ENCODE peak calls at places on chromosome X, in four cellular contexts. K is T47D, A is H1, Q is GM12878. C is an unnamed sample.

GRCh38 chrX:103800318-103800717 is 23.7 kb downstream of the PLP1 start:
- DNase-seq in K (no peak), A (no peak), Q (no peak), C (no peak)

GRCh38 chrX:8870411-8870810 is 69.2 kb upstream of the FAM9A start:
- DNase-seq in K (no peak), A (no peak), Q (no peak), C (no peak)

GRCh38 chrX:3803713-3804112 is 90.3 kb upstream of the PRKX start:
- DNase-seq in K (no peak), A (no peak), Q (no peak), C (no peak)

GRCh38 chrX:63506320-63506719 is 155.2 kb upstream of the SPIN4 start:
- DNase-seq in K (peak; percentile 81), A (no peak), Q (no peak), C (peak; percentile 15)

GRCh38 chrX:69177511-69178162 is 12.4 kb upstream of the PJA1 start:
- DNase-seq in K (no peak), A (no peak), Q (no peak), C (no peak)

GRCh38 chrX:129522184-129523059 is 868 bp downstream of the SMARCA1 start:
- DNase-seq in K (peak; percentile 72), A (no peak), Q (no peak), C (peak; percentile 64)

GRCh38 chrX:130179579-130180215 is 7.9 kb downstream of the RAB33A start:
- DNase-seq in K (no peak), A (no peak), Q (no peak), C (no peak)

GRCh38 chrX:107673933-107674479 is 45.7 kb downstream of the PRPS1 start:
- DNase-seq in K (no peak), A (no peak), Q (peak; percentile 79), C (no peak)

GRCh38 chrX:71928856-71929255 is 18.2 kb downstream of the NHSL2 start:
- DNase-seq in K (no peak), A (no peak), Q (no peak), C (no peak)

GRCh38 chrX:11438767-11439166 is 145.6 kb downstream of the AMELX start:
- DNase-seq in K (no peak), A (no peak), Q (no peak), C (no peak)

GRCh38 chrX:72031118-72031517 is 100.6 kb downstream of the RTL5 start:
- DNase-seq in K (no peak), A (no peak), Q (no peak), C (no peak)

GRCh38 chrX:20461576-20461975 is 194.9 kb upstream of the RPS6KA3 start:
- DNase-seq in K (no peak), A (no peak), Q (no peak), C (no peak)
- TF ChIP-seq JUND in K (no peak), A (no peak), Q (no peak), C (no peak)

GRCh38 chrX:153416781-153417180 is 5.5 kb downstream of the ZFP92 start:
- DNase-seq in K (no peak), A (no peak), Q (no peak), C (no peak)
- TF ChIP-seq JUND in K (no peak), A (no peak), Q (no peak), C (no peak)

DNA sequence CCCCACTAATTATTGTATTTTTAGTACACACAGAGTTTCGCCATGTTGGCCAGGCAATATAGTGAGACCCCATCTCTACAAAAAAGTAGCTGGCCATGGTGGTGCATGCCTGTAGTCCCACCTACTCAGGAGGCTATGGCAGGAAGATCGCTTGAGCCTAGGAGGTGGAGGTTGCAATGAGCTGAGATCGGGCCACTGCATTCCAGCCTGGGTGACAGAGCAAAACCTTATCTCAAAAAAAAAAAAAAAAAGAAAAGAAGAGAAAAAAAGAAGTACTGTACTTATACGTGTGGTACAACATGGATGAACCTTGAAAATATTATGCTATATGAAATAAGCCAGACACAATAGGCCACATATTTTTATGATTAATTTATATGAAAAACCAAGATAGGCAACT is 9.9 kb upstream of the WDR45 start:
- DNase-seq in K (no peak), A (no peak), Q (no peak), C (no peak)
- TF ChIP-seq JUND in K (no peak), A (no peak), Q (no peak), C (no peak)

GRCh38 chrX:120446503-120446902 is 22.6 kb downstream of the LAMP2 start:
- DNase-seq in K (no peak), A (no peak), Q (no peak), C (no peak)
- TF ChIP-seq JUND in K (no peak), A (no peak), Q (no peak), C (no peak)

GRCh38 chrX:26649534-26649933 is 433.6 kb downstream of the MAGEB5 start:
- DNase-seq in K (peak; percentile 52), A (no peak), Q (no peak), C (peak; percentile 4)

GRCh38 chrX:26653050-26653449 is 437.1 kb downstream of the MAGEB5 start:
- DNase-seq in K (no peak), A (no peak), Q (no peak), C (no peak)

DNA sequence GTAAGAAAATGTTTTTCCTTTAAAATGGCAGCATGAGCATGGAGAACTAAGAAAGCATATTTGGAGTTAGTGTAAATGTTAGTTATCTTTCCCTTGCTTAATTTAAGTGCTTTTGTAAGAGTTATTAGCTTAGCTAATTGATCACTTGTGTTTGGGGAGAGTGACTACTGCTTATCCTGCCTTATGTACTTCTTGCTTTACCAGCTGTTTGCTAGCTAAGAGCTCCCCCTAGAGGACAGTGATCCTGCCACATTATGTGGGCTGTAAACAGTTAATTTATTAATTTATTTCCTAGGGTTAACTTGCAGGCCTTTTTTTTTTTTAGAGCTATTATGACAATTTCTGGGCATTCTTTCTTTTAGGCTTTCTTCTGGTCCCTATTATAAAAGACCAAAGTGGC is 435.8 kb downstream of the MAGEB5 start:
- DNase-seq in K (peak; percentile 26), A (no peak), Q (no peak), C (no peak)
- TF ChIP-seq JUND in K (no peak), A (no peak), Q (no peak), C (no peak)

DNA sequence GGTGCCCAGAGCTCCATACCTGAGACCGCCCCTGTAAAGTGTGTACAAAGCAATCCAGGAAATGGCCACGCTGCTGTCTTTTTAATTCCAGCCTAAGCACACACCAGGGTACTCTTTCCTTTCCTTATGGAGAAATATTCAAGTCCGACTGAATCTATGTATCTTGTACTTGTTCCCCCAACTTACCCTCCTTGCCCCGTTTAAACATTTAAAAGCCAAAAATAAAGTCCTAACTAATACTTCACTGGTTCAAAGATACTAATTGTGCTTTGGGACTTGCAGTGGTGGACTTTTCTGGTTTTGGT is 731 bp upstream of the AMMECR1 start:
- DNase-seq in K (peak; percentile 35), A (no peak), Q (no peak), C (no peak)
- TF ChIP-seq JUND in K (no peak), A (no peak), Q (no peak), C (no peak)

GRCh38 chrX:21734175-21734574 is 23.7 kb downstream of the SMPX start:
- DNase-seq in K (peak; percentile 9), A (no peak), Q (no peak), C (peak; percentile 72)

GRCh38 chrX:21733705-21734104 is 24.2 kb downstream of the SMPX start:
- DNase-seq in K (no peak), A (no peak), Q (no peak), C (no peak)

GRCh38 chrX:21735753-21736127 is 22.2 kb downstream of the SMPX start:
- DNase-seq in K (no peak), A (no peak), Q (no peak), C (no peak)

GRCh38 chrX:21738145-21738949 is 19.6 kb downstream of the SMPX start:
- DNase-seq in K (peak; percentile 63), A (peak; percentile 21), Q (no peak), C (no peak)

DNA sequence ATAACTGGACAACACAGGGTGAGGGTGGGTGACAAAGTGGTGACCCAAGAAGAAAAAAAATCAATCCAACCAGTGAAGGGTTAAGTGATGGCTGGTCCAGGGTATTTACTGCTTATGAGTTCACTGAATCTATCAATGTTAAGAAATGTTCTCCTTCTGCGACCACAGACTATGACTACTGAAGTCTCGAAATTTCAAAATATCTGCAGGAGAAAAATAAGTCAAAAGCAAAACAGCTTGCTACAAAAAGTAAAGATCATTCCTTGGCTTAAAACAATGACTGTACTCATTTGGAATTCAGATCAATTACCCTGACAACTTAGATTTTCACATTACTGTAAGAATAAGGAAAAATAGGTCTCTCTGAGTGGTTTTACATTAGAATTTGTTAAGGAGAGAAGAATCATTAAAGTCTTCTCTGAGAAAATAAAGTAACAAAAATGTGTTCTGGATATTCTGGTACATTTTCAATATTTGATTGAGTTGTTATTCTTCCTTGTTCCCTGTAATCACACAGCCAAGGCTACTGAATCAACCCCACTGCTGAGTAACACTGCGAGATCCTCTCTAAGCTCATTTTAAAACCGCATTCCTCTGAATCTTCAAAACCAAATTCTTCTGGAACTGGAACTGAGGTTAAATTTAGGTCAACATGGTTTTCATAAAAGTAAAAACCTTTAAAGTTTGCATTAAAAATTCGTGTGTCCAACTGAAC is 22.7 kb downstream of the SMPX start:
- DNase-seq in K (no peak), A (no peak), Q (no peak), C (no peak)
- TF ChIP-seq JUND in K (no peak), A (no peak), Q (no peak), C (no peak)

GRCh38 chrX:40097101-40097491 is 662 bp downstream of the BCOR start:
- DNase-seq in K (no peak), A (no peak), Q (no peak), C (no peak)

GRCh38 chrX:40094900-40095587 is 2.7 kb downstream of the BCOR start:
- DNase-seq in K (no peak), A (no peak), Q (no peak), C (no peak)

GRCh38 chrX:40094041-40094899 is 3.5 kb downstream of the BCOR start:
- DNase-seq in K (peak; percentile 66), A (no peak), Q (no peak), C (no peak)

GRCh38 chrX:40096395-40097091 is 1.2 kb downstream of the BCOR start:
- DNase-seq in K (peak; percentile 46), A (no peak), Q (no peak), C (no peak)

GRCh38 chrX:40095588-40096394 is 2.0 kb downstream of the BCOR start:
- DNase-seq in K (peak; percentile 35), A (no peak), Q (no peak), C (no peak)
- TF ChIP-seq JUND in K (no peak), A (no peak), Q (no peak), C (no peak)

GRCh38 chrX:1389993-1390285 is 2.0 kb downstream of the SLC25A6 start:
- DNase-seq in K (no peak), A (no peak), Q (no peak), C (no peak)
- TF ChIP-seq JUND in K (no peak), A (no peak), Q (no peak), C (no peak)